ENCODE peak calls at places on chromosomes 11 and 22, in ten cellular contexts. G is H1; H is vagina; D is breast epithelium; V is left ventricle myocardium inferior; L is sigmoid colon; C is CD8-positive, alpha-beta T cell; Z is A549; U is A673; O is fibroblast of lung. R is an unnamed sample.

GRCh38 chr22:16563555-16564520 is 28.8 kb downstream of the CCT8L2 start:
- DNase-seq in G (no peak), H (no peak), D (no peak), V (no peak), L (no peak), C (no peak), Z (no peak), U (no peak), O (no peak), R (no peak)

GRCh38 chr11:67073908-67074307 is 17.3 kb downstream of the RHOD start:
- DNase-seq in G (no peak), H (no peak), D (no peak), V (no peak), L (no peak), C (no peak), Z (no peak), U (no peak), O (no peak), R (no peak)

GRCh38 chr11:32451808-32452207 is 16.5 kb upstream of the WT1 start:
- DNase-seq in G (no peak), H (no peak), D (no peak), V (peak; percentile 63), L (no peak), C (no peak), Z (no peak), U (no peak), O (no peak), R (no peak)

GRCh38 chr22:39994046-39994565 is 648 bp upstream of the FAM83F start:
- DNase-seq in G (no peak), H (no peak), D (no peak), V (no peak), L (no peak), C (peak; percentile 90), Z (no peak), U (no peak), O (no peak), R (no peak)

GRCh38 chr11:103326070-103326794 is 217.0 kb downstream of the DYNC2H1 start:
- DNase-seq in G (peak; percentile 65), H (no peak), D (no peak), V (no peak), L (no peak), C (peak; percentile 18), Z (peak; percentile 63), U (peak; percentile 89), O (peak; percentile 83), R (peak; percentile 29)

GRCh38 chr11:2383823-2384722 is 7.0 kb downstream of the CD81 start:
- DNase-seq in G (peak; percentile 68), H (no peak), D (no peak), V (no peak), L (no peak), C (peak; percentile 59), Z (no peak), U (no peak), O (no peak), R (no peak)

GRCh38 chr11:92764128-92764527 is 205.3 kb upstream of the MTNR1B start:
- DNase-seq in G (no peak), H (no peak), D (no peak), V (no peak), L (no peak), C (no peak), Z (no peak), U (no peak), O (no peak), R (no peak)

GRCh38 chr22:24398409-24398808 is 29.0 kb upstream of the ADORA2A start:
- DNase-seq in G (no peak), H (no peak), D (no peak), V (no peak), L (no peak), C (no peak), Z (no peak), U (no peak), O (no peak), R (no peak)

GRCh38 chr22:31475778-31476177 is 13.9 kb downstream of the EIF4ENIF1 start:
- DNase-seq in G (no peak), H (no peak), D (no peak), V (no peak), L (no peak), C (no peak), Z (no peak), U (no peak), O (no peak), R (no peak)

GRCh38 chr22:31477329-31477728 is 12.3 kb downstream of the EIF4ENIF1 start:
- DNase-seq in G (no peak), H (no peak), D (no peak), V (no peak), L (no peak), C (no peak), Z (no peak), U (no peak), O (no peak), R (no peak)

DNA sequence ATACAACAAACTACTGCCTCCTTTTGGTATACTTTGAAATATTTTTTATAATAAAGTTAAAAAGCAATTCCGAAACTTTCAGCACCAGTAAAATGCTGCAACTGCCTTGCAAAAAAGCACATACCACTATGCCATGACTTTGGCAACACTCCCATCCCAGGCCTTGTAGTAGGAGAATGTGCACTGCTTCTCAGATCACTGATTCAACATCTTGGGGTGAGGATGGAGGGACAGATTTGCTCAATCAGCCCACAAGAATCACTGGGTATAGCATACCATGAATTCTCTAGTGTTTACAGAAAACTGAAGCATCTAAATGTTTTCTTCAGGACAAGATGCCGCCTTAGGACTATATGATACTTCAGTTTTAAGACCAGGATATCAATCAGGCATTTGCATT is 14.9 kb downstream of the EIF4ENIF1 start:
- DNase-seq in G (no peak), H (no peak), D (no peak), V (no peak), L (no peak), C (no peak), Z (no peak), U (no peak), O (peak; percentile 73), R (no peak)
- TF ChIP-seq CTCF in G (no peak), H (no peak), D (no peak), V (no peak), L (no peak), C (no peak), Z (no peak), U (no peak), O (no peak), R (no peak)

GRCh38 chr11:126164781-126165180 is 46.7 kb downstream of the RPUSD4 start:
- DNase-seq in G (no peak), H (no peak), D (no peak), V (peak; percentile 0), L (no peak), C (no peak), Z (no peak), U (no peak), O (no peak), R (no peak)

GRCh38 chr11:126162286-126163030 is 49.0 kb downstream of the RPUSD4 start:
- DNase-seq in G (no peak), H (no peak), D (no peak), V (no peak), L (no peak), C (no peak), Z (no peak), U (no peak), O (peak; percentile 55), R (no peak)

GRCh38 chr11:126165366-126166156 is 45.9 kb downstream of the RPUSD4 start:
- DNase-seq in G (peak; percentile 38), H (no peak), D (no peak), V (peak; percentile 1), L (peak; percentile 96), C (no peak), Z (no peak), U (no peak), O (no peak), R (no peak)

GRCh38 chr11:126163074-126163700 is 48.3 kb downstream of the RPUSD4 start:
- DNase-seq in G (no peak), H (no peak), D (no peak), V (no peak), L (peak; percentile 87), C (no peak), Z (peak; percentile 6), U (no peak), O (peak; percentile 92), R (peak; percentile 72)

DNA sequence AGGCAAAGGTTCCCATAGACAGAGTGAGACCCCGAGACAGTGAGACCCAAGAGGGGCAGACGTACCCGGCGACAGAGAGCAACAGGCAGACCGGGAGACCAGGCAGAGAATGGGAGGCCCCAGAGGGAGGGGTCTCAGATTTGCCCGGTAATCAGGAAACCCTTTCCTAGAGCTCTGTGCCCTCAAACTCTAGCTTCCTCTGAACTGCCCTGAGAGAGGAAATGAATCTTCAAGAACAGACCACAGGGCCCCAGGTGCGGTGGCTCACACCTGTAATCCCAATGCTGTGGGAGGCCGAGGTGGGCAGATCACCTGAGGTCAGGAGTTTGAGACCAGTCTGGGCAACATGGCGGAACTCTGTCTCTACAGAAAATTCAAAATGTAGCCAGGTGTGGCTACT is 47.7 kb downstream of the RPUSD4 start:
- DNase-seq in G (no peak), H (no peak), D (no peak), V (no peak), L (no peak), C (no peak), Z (no peak), U (no peak), O (no peak), R (no peak)
- H3K27ac ChIP-seq in G (no peak overlapping the region), H (no peak overlapping the region), D (no peak overlapping the region), V (no peak overlapping the region), L (peak overlapping the region; percentile 33), C (no peak overlapping the region), Z (no peak overlapping the region), U (no peak overlapping the region), O (peak overlapping the region; percentile 18), R (no peak overlapping the region)

DNA sequence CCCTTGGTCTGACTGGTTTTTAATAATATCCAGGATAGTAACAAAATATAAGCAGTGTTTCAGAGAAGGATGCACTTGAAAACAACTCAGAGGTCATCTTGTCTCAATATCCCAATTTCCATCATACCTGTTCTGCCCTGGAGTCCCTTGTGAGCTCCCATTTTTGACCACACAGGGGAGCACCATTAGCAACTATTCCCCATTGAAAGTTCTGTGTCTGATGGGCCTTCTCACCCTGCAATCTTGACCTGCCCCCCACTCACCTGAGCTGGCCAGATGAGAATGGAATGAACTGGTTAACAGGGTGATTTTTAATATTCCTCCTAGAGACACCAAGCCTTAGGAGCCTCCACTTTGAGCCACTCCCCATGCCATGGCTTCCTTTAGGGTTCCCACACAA is 3.8 kb upstream of the CAPN5 start:
- DNase-seq in G (no peak), H (no peak), D (no peak), V (no peak), L (no peak), C (no peak), Z (no peak), U (no peak), O (no peak), R (no peak)
- TF ChIP-seq CTCF in G (peak; percentile 51), H (no peak), D (no peak), V (no peak), L (no peak), C (no peak), Z (no peak), U (no peak), O (no peak), R (no peak)

DNA sequence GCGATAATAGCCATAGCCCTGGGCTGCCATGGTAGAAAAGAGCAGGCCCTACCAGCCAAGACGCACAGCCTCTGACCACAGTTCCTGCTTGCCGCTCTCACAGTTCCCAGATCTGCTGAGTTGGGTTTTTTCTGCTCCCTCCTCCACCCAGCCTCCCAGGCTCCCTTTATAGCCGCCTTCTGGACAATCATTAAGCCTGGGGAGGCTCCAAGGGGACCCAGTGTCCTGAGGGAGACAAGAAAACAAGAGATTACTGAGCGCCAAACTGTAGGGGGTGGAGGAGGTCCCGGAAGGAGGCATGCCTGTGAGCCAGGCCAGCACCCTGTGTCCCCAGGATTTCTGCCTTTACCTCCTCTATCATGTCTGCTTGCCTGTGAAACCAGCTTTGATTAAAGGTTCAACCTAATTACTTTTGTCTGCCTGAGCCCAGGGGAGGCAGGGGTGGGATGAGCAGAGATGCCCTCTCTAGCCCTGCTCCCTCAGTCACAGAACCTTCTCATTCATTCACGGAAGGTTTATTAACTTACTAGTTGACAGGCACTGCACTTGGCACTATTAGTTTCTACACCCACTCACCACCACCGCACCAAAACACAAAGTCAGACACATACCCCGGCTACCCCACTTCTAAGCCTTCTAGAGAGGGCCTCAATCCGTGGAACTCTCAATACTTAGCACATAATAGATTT is 1.2 kb downstream of the SLC37A4 start:
- DNase-seq in G (no peak), H (no peak), D (no peak), V (no peak), L (peak; percentile 63), C (no peak), Z (no peak), U (no peak), O (no peak), R (no peak)
- H3K27ac ChIP-seq in G (no peak overlapping the region), H (peak overlapping the region; percentile 90), D (peak overlapping the region; percentile 90), V (peak overlapping the region; percentile 81), L (peak overlapping the region; percentile 84), C (no peak overlapping the region), Z (peak overlapping the region; percentile 92), U (peak overlapping the region; percentile 75), O (no peak overlapping the region), R (no peak overlapping the region)

R was measured in thyroid gland.